ENCODE peak calls at places on chromosomes 12 and 14, in four cellular contexts. One of them, this sample, is unnamed.

GRCh38 chr14:69260246-69260978 is 454 bp downstream of the GALNT16 start:
- DNase-seq in amygdala: no peak
- DNase-seq in SK-MEL-5: no peak
- DNase-seq in iPS DF 6.9: no peak
- DNase-seq in this sample: no peak

GRCh38 chr12:4293299-4293941 is 19.9 kb downstream of the CCND2 start:
- DNase-seq in amygdala: no peak
- DNase-seq in SK-MEL-5: peak; percentile 30
- DNase-seq in iPS DF 6.9: no peak
- DNase-seq in this sample: no peak

GRCh38 chr12:49980501-49981158 is 7.9 kb downstream of the AQP6 start:
- DNase-seq in SK-MEL-5: no peak
- DNase-seq in iPS DF 6.9: no peak
- DNase-seq in amygdala: no peak
- DNase-seq in this sample: no peak

GRCh38 chr12:115070313-115070712 is 386.3 kb upstream of the TBX3 start:
- DNase-seq in SK-MEL-5: no peak
- DNase-seq in iPS DF 6.9: no peak
- DNase-seq in amygdala: no peak
- DNase-seq in this sample: no peak

GRCh38 chr12:132407525-132407924 is 78.1 kb upstream of the GALNT9 start:
- DNase-seq in amygdala: no peak
- DNase-seq in SK-MEL-5: no peak
- DNase-seq in iPS DF 6.9: no peak
- DNase-seq in this sample: no peak

GRCh38 chr14:77882098-77882497 is 82.2 kb downstream of the ADCK1 start:
- DNase-seq in SK-MEL-5: no peak
- DNase-seq in iPS DF 6.9: no peak
- DNase-seq in amygdala: no peak
- DNase-seq in this sample: peak; percentile 49

GRCh38 chr12:121278450-121279375 is 17.8 kb downstream of the CAMKK2 start:
- DNase-seq in amygdala: no peak
- DNase-seq in SK-MEL-5: no peak
- DNase-seq in iPS DF 6.9: no peak
- DNase-seq in this sample: no peak

GRCh38 chr14:68509188-68509953 is 283.5 kb downstream of the ZFP36L1 start:
- DNase-seq in SK-MEL-5: no peak
- DNase-seq in amygdala: no peak
- DNase-seq in iPS DF 6.9: no peak
- DNase-seq in this sample: no peak

GRCh38 chr12:54277823-54278276 is 2.1 kb downstream of the CBX5 start:
- DNase-seq in amygdala: no peak
- DNase-seq in SK-MEL-5: no peak
- DNase-seq in iPS DF 6.9: no peak
- DNase-seq in this sample: no peak

GRCh38 chr14:74239848-74240793 is 872 bp downstream of the VSX2 start:
- DNase-seq in SK-MEL-5: no peak
- DNase-seq in iPS DF 6.9: no peak
- DNase-seq in amygdala: no peak
- DNase-seq in this sample: peak; percentile 67

GRCh38 chr12:28328967-28329366 is 138.7 kb downstream of the CCDC91 start:
- DNase-seq in amygdala: no peak
- DNase-seq in SK-MEL-5: no peak
- DNase-seq in iPS DF 6.9: no peak
- DNase-seq in this sample: no peak

GRCh38 chr14:101405171-101405883 is 156.0 kb upstream of the DIO3 start:
- DNase-seq in iPS DF 6.9: no peak
- DNase-seq in amygdala: no peak
- DNase-seq in SK-MEL-5: no peak
- DNase-seq in this sample: no peak

GRCh38 chr12:117377758-117378157 is 16.3 kb upstream of the NOS1 start:
- DNase-seq in SK-MEL-5: peak; percentile 28
- DNase-seq in iPS DF 6.9: no peak
- DNase-seq in amygdala: no peak
- DNase-seq in this sample: no peak

GRCh38 chr12:6063379-6063735 is 61.1 kb downstream of the VWF start:
- DNase-seq in iPS DF 6.9: no peak
- DNase-seq in SK-MEL-5: no peak
- DNase-seq in amygdala: peak; percentile 33
- DNase-seq in this sample: no peak

GRCh38 chr12:89092297-89092696 is 260.0 kb downstream of the DUSP6 start:
- DNase-seq in amygdala: no peak
- DNase-seq in SK-MEL-5: no peak
- DNase-seq in iPS DF 6.9: no peak
- DNase-seq in this sample: no peak

GRCh38 chr14:103101964-103102688 is 7.6 kb downstream of the EXOC3L4 start:
- DNase-seq in iPS DF 6.9: no peak
- DNase-seq in SK-MEL-5: no peak
- DNase-seq in amygdala: no peak
- DNase-seq in this sample: no peak

GRCh38 chr14:34633697-34634096 is 3.7 kb upstream of the SNX6 start:
- DNase-seq in iPS DF 6.9: no peak
- DNase-seq in SK-MEL-5: no peak
- DNase-seq in amygdala: no peak
- DNase-seq in this sample: no peak

GRCh38 chr12:24544368-24544767 is 404.5 kb downstream of the BCAT1 start:
- DNase-seq in amygdala: no peak
- DNase-seq in SK-MEL-5: no peak
- DNase-seq in iPS DF 6.9: no peak
- DNase-seq in this sample: no peak

GRCh38 chr14:72962829-72963312 is 36.6 kb downstream of the DCAF4 start:
- DNase-seq in iPS DF 6.9: peak; percentile 54
- DNase-seq in amygdala: no peak
- DNase-seq in SK-MEL-5: peak; percentile 67
- DNase-seq in this sample: no peak

GRCh38 chr12:93173178-93173957 is 204.4 kb upstream of the NUDT4 start:
- DNase-seq in SK-MEL-5: peak; percentile 73
- DNase-seq in iPS DF 6.9: no peak
- DNase-seq in amygdala: no peak
- DNase-seq in this sample: no peak